ENCODE peak calls at places on chromosomes 7 and 10, in seven cellular contexts. One of them, this sample, is unnamed.

GRCh38 chr7:29684787-29685650 is 121.3 kb upstream of the WIPF3 start:
- DNase-seq in left colon: peak
- DNase-seq in Karpas-422: peak
- DNase-seq in NCI-H1436: no peak
- DNase-seq in globus pallidus: peak
- DNase-seq in midbrain: peak
- DNase-seq in NAMALWA: no peak
- DNase-seq in this sample: peak

GRCh38 chr7:16951483-16952080 is 69.8 kb upstream of the AGR3 start:
- DNase-seq in left colon: no peak
- DNase-seq in Karpas-422: no peak
- DNase-seq in NCI-H1436: no peak
- DNase-seq in globus pallidus: no peak
- DNase-seq in midbrain: no peak
- DNase-seq in NAMALWA: no peak
- DNase-seq in this sample: no peak

GRCh38 chr7:4837814-4838625 is 23.8 kb downstream of the PAPOLB start:
- DNase-seq in left colon: no peak
- DNase-seq in Karpas-422: no peak
- DNase-seq in NCI-H1436: no peak
- DNase-seq in globus pallidus: no peak
- DNase-seq in midbrain: no peak
- DNase-seq in NAMALWA: no peak
- DNase-seq in this sample: no peak

GRCh38 chr10:68562666-68563522 is 2.8 kb downstream of the TET1 start:
- DNase-seq in left colon: no peak
- DNase-seq in Karpas-422: peak
- DNase-seq in NCI-H1436: no peak
- DNase-seq in globus pallidus: no peak
- DNase-seq in midbrain: no peak
- DNase-seq in NAMALWA: peak
- DNase-seq in this sample: no peak

GRCh38 chr7:36794689-36795088 is 70.4 kb upstream of the AOAH start:
- DNase-seq in left colon: peak
- DNase-seq in Karpas-422: no peak
- DNase-seq in NCI-H1436: no peak
- DNase-seq in globus pallidus: peak
- DNase-seq in midbrain: no peak
- DNase-seq in NAMALWA: no peak
- DNase-seq in this sample: peak

GRCh38 chr10:70283445-70284399 is at the start of gene NPFFR1:
- DNase-seq in left colon: no peak
- DNase-seq in Karpas-422: no peak
- DNase-seq in NCI-H1436: peak
- DNase-seq in globus pallidus: no peak
- DNase-seq in midbrain: no peak
- DNase-seq in NAMALWA: no peak
- DNase-seq in this sample: no peak

GRCh38 chr10:84668186-84668763 is 339.9 kb downstream of the CCSER2 start:
- DNase-seq in left colon: no peak
- DNase-seq in Karpas-422: no peak
- DNase-seq in NCI-H1436: peak
- DNase-seq in globus pallidus: no peak
- DNase-seq in midbrain: no peak
- DNase-seq in NAMALWA: no peak
- DNase-seq in this sample: peak

GRCh38 chr7:106206826-106207541 is 77.8 kb downstream of the NAMPT start:
- DNase-seq in left colon: no peak
- DNase-seq in Karpas-422: no peak
- DNase-seq in NCI-H1436: no peak
- DNase-seq in globus pallidus: no peak
- DNase-seq in midbrain: no peak
- DNase-seq in NAMALWA: no peak
- DNase-seq in this sample: no peak

GRCh38 chr7:127928222-127928621 is 103.0 kb downstream of the LRRC4 start:
- DNase-seq in left colon: no peak
- DNase-seq in Karpas-422: no peak
- DNase-seq in NCI-H1436: no peak
- DNase-seq in globus pallidus: no peak
- DNase-seq in midbrain: no peak
- DNase-seq in NAMALWA: no peak
- DNase-seq in this sample: no peak

GRCh38 chr10:84366041-84366440 is 37.7 kb downstream of the CCSER2 start:
- DNase-seq in left colon: no peak
- DNase-seq in Karpas-422: no peak
- DNase-seq in NCI-H1436: no peak
- DNase-seq in globus pallidus: no peak
- DNase-seq in midbrain: no peak
- DNase-seq in NAMALWA: no peak
- DNase-seq in this sample: no peak

GRCh38 chr7:132488634-132489302 is 87.5 kb downstream of the PLXNA4 start:
- DNase-seq in left colon: no peak
- DNase-seq in Karpas-422: no peak
- DNase-seq in NCI-H1436: no peak
- DNase-seq in globus pallidus: no peak
- DNase-seq in midbrain: no peak
- DNase-seq in NAMALWA: no peak
- DNase-seq in this sample: no peak

GRCh38 chr7:6640246-6640721 is 3.2 kb downstream of the ZNF316 start:
- DNase-seq in left colon: no peak
- DNase-seq in Karpas-422: peak
- DNase-seq in NCI-H1436: no peak
- DNase-seq in globus pallidus: no peak
- DNase-seq in midbrain: no peak
- DNase-seq in NAMALWA: no peak
- DNase-seq in this sample: no peak

GRCh38 chr7:91396-92158 is 100.8 kb upstream of the FAM20C start:
- DNase-seq in left colon: no peak
- DNase-seq in Karpas-422: no peak
- DNase-seq in NCI-H1436: no peak
- DNase-seq in globus pallidus: no peak
- DNase-seq in midbrain: no peak
- DNase-seq in NAMALWA: no peak
- DNase-seq in this sample: no peak

GRCh38 chr7:149367417-149367816 is 93.4 kb downstream of the ZNF777 start:
- DNase-seq in left colon: no peak
- DNase-seq in Karpas-422: no peak
- DNase-seq in NCI-H1436: no peak
- DNase-seq in globus pallidus: no peak
- DNase-seq in midbrain: no peak
- DNase-seq in NAMALWA: no peak
- DNase-seq in this sample: no peak

GRCh38 chr7:20865684-20866083 is 79.0 kb upstream of the SP8 start:
- DNase-seq in left colon: no peak
- DNase-seq in Karpas-422: no peak
- DNase-seq in NCI-H1436: no peak
- DNase-seq in globus pallidus: no peak
- DNase-seq in midbrain: no peak
- DNase-seq in NAMALWA: no peak
- DNase-seq in this sample: no peak

GRCh38 chr10:60942604-60943269 is 1.2 kb downstream of the RHOBTB1 start:
- DNase-seq in left colon: peak
- DNase-seq in Karpas-422: no peak
- DNase-seq in NCI-H1436: no peak
- DNase-seq in globus pallidus: peak
- DNase-seq in midbrain: peak
- DNase-seq in NAMALWA: peak
- DNase-seq in this sample: no peak

GRCh38 chr10:117596666-117597065 is 54.1 kb downstream of the EMX2 start:
- DNase-seq in left colon: no peak
- DNase-seq in Karpas-422: no peak
- DNase-seq in NCI-H1436: no peak
- DNase-seq in globus pallidus: no peak
- DNase-seq in midbrain: no peak
- DNase-seq in NAMALWA: no peak
- DNase-seq in this sample: no peak